ENCODE peak calls at places on chromosomes 2 and 18, in four cellular contexts. A, W, O and B are unnamed samples.

GRCh38 chr2:45458909-45459563 is 152.0 kb downstream of the SRBD1 start:
- DNase-seq in A (peak; percentile 9), W (no peak), O (no peak), B (peak; percentile 86)

GRCh38 chr2:235876099-235876679 is 292.0 kb downstream of the GBX2 start:
- DNase-seq in A (no peak), W (no peak), O (no peak), B (no peak)

GRCh38 chr2:85324639-85325465 is 2.9 kb downstream of the TGOLN2 start:
- DNase-seq in A (no peak), W (no peak), O (no peak), B (peak; percentile 55)

GRCh38 chr18:45254683-45255082 is 360.6 kb upstream of the SLC14A2 start:
- DNase-seq in A (no peak), W (no peak), O (no peak), B (peak; percentile 16)

GRCh38 chr2:211085056-211085680 is 528.8 kb downstream of the CPS1 start:
- DNase-seq in A (no peak), W (no peak), O (no peak), B (peak; percentile 49)

GRCh38 chr2:147076634-147077033 is 768.2 kb upstream of the ACVR2A start:
- DNase-seq in A (no peak), W (no peak), O (no peak), B (peak; percentile 74)

GRCh38 chr18:2908166-2908945 is 61.5 kb downstream of the EMILIN2 start:
- DNase-seq in A (no peak), W (no peak), O (no peak), B (no peak)

GRCh38 chr2:7324706-7325105 is 407.5 kb downstream of the RNF144A start:
- DNase-seq in A (no peak), W (no peak), O (no peak), B (no peak)

GRCh38 chr2:228827056-228827455 is 444.0 kb downstream of the PID1 start:
- DNase-seq in A (no peak), W (no peak), O (no peak), B (peak; percentile 43)

GRCh38 chr2:67564626-67565025 is 167.5 kb downstream of the ETAA1 start:
- DNase-seq in A (no peak), W (no peak), O (no peak), B (no peak)

GRCh38 chr18:42047721-42048120 is 92.7 kb downstream of the PIK3C3 start:
- DNase-seq in A (no peak), W (no peak), O (no peak), B (peak; percentile 56)

GRCh38 chr2:65639156-65639876 is 206.9 kb upstream of the SPRED2 start:
- DNase-seq in A (no peak), W (no peak), O (no peak), B (peak; percentile 9)

GRCh38 chr2:237149425-237149824 is 63.7 kb downstream of the COPS8 start:
- DNase-seq in A (no peak), W (no peak), O (no peak), B (peak; percentile 31)

GRCh38 chr2:230828272-230828961 is 36.3 kb upstream of the ITM2C start:
- DNase-seq in A (no peak), W (no peak), O (no peak), B (no peak)

GRCh38 chr2:105546623-105546964 is 147.7 kb upstream of the FHL2 start:
- DNase-seq in A (no peak), W (no peak), O (no peak), B (no peak)

GRCh38 chr2:154526234-154526633 is 172.3 kb upstream of the KCNJ3 start:
- DNase-seq in A (no peak), W (no peak), O (no peak), B (no peak)

GRCh38 chr2:25692737-25693445 is 19.5 kb upstream of the DTNB start:
- DNase-seq in A (no peak), W (no peak), O (no peak), B (no peak)

GRCh38 chr2:234840336-234840735 is 111.5 kb upstream of the SH3BP4 start:
- DNase-seq in A (no peak), W (no peak), O (no peak), B (peak; percentile 82)

GRCh38 chr2:85175369-85176299 is 42.4 kb downstream of the TCF7L1 start:
- DNase-seq in A (no peak), W (no peak), O (peak; percentile 7), B (peak; percentile 44)

GRCh38 chr2:1854747-1855146 is 110.4 kb upstream of the PXDN start:
- DNase-seq in A (no peak), W (no peak), O (peak; percentile 30), B (no peak)

GRCh38 chr2:136765736-136766323 is 485 bp downstream of the THSD7B start:
- DNase-seq in A (no peak), W (no peak), O (peak; percentile 22), B (no peak)

GRCh38 chr2:229852565-229852964 is 69.2 kb downstream of the TRIP12 start:
- DNase-seq in A (no peak), W (no peak), O (no peak), B (peak; percentile 30)

GRCh38 chr2:62200291-62200841 is 4.5 kb downstream of the B3GNT2 start:
- DNase-seq in A (no peak), W (no peak), O (no peak), B (no peak)